ENCODE peak calls at places on chromosomes 4 and X, in four cellular contexts. F is LNCaP clone FGC, U is AG04449, V is brain microvascular endothelial cell. B is an unnamed sample.

GRCh38 chr4:146638801-146639351 is at the start of gene POU4F2:
- DNase-seq in F (no peak), U (no peak), V (no peak), B (peak)

GRCh38 chr4:183563874-183564273 is 59.0 kb downstream of the ING2 start:
- DNase-seq in F (no peak), U (no peak), V (no peak), B (peak)

GRCh38 chr4:151238477-151238876 is 38.5 kb upstream of the PRSS48 start:
- DNase-seq in F (no peak), U (no peak), V (no peak), B (peak)

GRCh38 chrX:1205681-1206611 is 6.5 kb downstream of the CRLF2 start:
- DNase-seq in F (peak), U (no peak), V (peak), B (peak)

GRCh38 chr4:1208266-1208961 is 36.0 kb upstream of the SPON2 start:
- DNase-seq in F (no peak), U (no peak), V (no peak), B (peak)

GRCh38 chrX:11504234-11504633 is 161.5 kb downstream of the ARHGAP6 start:
- DNase-seq in F (no peak), U (no peak), V (no peak), B (no peak)

GRCh38 chrX:45715787-45716186 is 515.1 kb upstream of the DIPK2B start:
- DNase-seq in F (no peak), U (no peak), V (peak), B (no peak)

GRCh38 chrX:28472926-28473325 is 114.3 kb upstream of the IL1RAPL1 start:
- DNase-seq in F (no peak), U (no peak), V (no peak), B (no peak)

GRCh38 chrX:106940068-106940467 is 19.9 kb downstream of the CLDN2 start:
- DNase-seq in F (no peak), U (no peak), V (no peak), B (no peak)

GRCh38 chr4:24243641-24244040 is 340.7 kb downstream of the DHX15 start:
- DNase-seq in F (no peak), U (no peak), V (no peak), B (no peak)

GRCh38 chr4:88457307-88458090 is 580 bp downstream of the HERC5 start:
- DNase-seq in F (no peak), U (no peak), V (no peak), B (peak)

GRCh38 chr4:15349426-15349825 is 78.4 kb upstream of the C1QTNF7 start:
- DNase-seq in F (no peak), U (no peak), V (no peak), B (no peak)

GRCh38 chrX:1222511-1223252 is 10.2 kb upstream of the CRLF2 start:
- DNase-seq in F (no peak), U (no peak), V (peak), B (no peak)

GRCh38 chr4:106222548-106222947 is 93.5 kb downstream of the TBCK start:
- DNase-seq in F (no peak), U (no peak), V (no peak), B (no peak)

GRCh38 chr4:152936446-152937279 is 540 bp downstream of the FHDC1 start:
- DNase-seq in F (no peak), U (no peak), V (no peak), B (peak)

GRCh38 chr4:4388418-4388817 is 1.5 kb downstream of the NSG1 start:
- DNase-seq in F (no peak), U (no peak), V (no peak), B (no peak)

GRCh38 chr4:52574036-52574435 is 85.1 kb downstream of the USP46 start:
- DNase-seq in F (no peak), U (no peak), V (no peak), B (no peak)

GRCh38 chrX:41127476-41128192 is 42.4 kb downstream of the USP9X start:
- DNase-seq in F (no peak), U (no peak), V (no peak), B (no peak)

GRCh38 chr4:26212528-26212927 is 108.3 kb upstream of the RBPJ start:
- DNase-seq in F (no peak), U (no peak), V (no peak), B (no peak)

GRCh38 chrX:21926527-21927278 is 13.8 kb upstream of the SMS start:
- DNase-seq in F (no peak), U (peak), V (peak), B (peak)

GRCh38 chrX:16646366-16647168 is 3.4 kb upstream of the S100G start:
- DNase-seq in F (no peak), U (no peak), V (no peak), B (no peak)

GRCh38 chr4:31995943-31996901 is 1276.1 kb downstream of the PCDH7 start:
- DNase-seq in F (no peak), U (no peak), V (no peak), B (no peak)

GRCh38 chr4:41362647-41363383 is 106.1 kb downstream of the UCHL1 start:
- DNase-seq in F (no peak), U (no peak), V (no peak), B (no peak)

GRCh38 chr4:26839016-26839415 is 21.6 kb upstream of the STIM2 start:
- DNase-seq in F (no peak), U (no peak), V (no peak), B (no peak)

GRCh38 chrX:17635231-17635630 is 102.1 kb upstream of the SCML1 start:
- DNase-seq in F (no peak), U (no peak), V (peak), B (peak)

GRCh38 chrX:47707031-47707780 is 48.2 kb upstream of the UXT start:
- DNase-seq in F (no peak), U (no peak), V (peak), B (peak)

GRCh38 chr4:146359771-146360170 is 145.4 kb downstream of the REELD1 start:
- DNase-seq in F (no peak), U (no peak), V (no peak), B (no peak)

GRCh38 chr4:38092701-38093100 is 132.5 kb downstream of the PTTG2 start:
- DNase-seq in F (no peak), U (no peak), V (peak), B (no peak)

GRCh38 chrX:109049416-109049815 is 313.1 kb upstream of the IRS4 start:
- DNase-seq in F (no peak), U (no peak), V (no peak), B (no peak)

GRCh38 chrX:9003041-9003440 is 30.9 kb downstream of the FAM9B start:
- DNase-seq in F (no peak), U (no peak), V (no peak), B (no peak)

GRCh38 chr4:85398276-85398675 is 76.7 kb upstream of the ARHGAP24 start:
- DNase-seq in F (no peak), U (no peak), V (peak), B (peak)

GRCh38 chr4:148717988-148718387 is 275.8 kb upstream of the NR3C2 start:
- DNase-seq in F (no peak), U (no peak), V (no peak), B (no peak)

GRCh38 chr4:55358668-55359067 is 12.6 kb downstream of the SRD5A3 start:
- DNase-seq in F (no peak), U (peak), V (peak), B (peak)

GRCh38 chr4:2071912-2072867 is 13.1 kb downstream of the NAT8L start:
- DNase-seq in F (no peak), U (no peak), V (no peak), B (no peak)

GRCh38 chr4:157792716-157793115 is 380.1 kb downstream of the GASK1B start:
- DNase-seq in F (no peak), U (no peak), V (peak), B (no peak)

GRCh38 chrX:136214551-136214950 is 36.6 kb downstream of the MAP7D3 start:
- DNase-seq in F (no peak), U (no peak), V (peak), B (peak)

GRCh38 chr4:104462647-104463046 is 32.0 kb downstream of the CXXC4 start:
- DNase-seq in F (no peak), U (no peak), V (no peak), B (no peak)

GRCh38 chr4:160110891-160111290 is 1008.0 kb downstream of the RAPGEF2 start:
- DNase-seq in F (no peak), U (no peak), V (no peak), B (peak)

DNA sequence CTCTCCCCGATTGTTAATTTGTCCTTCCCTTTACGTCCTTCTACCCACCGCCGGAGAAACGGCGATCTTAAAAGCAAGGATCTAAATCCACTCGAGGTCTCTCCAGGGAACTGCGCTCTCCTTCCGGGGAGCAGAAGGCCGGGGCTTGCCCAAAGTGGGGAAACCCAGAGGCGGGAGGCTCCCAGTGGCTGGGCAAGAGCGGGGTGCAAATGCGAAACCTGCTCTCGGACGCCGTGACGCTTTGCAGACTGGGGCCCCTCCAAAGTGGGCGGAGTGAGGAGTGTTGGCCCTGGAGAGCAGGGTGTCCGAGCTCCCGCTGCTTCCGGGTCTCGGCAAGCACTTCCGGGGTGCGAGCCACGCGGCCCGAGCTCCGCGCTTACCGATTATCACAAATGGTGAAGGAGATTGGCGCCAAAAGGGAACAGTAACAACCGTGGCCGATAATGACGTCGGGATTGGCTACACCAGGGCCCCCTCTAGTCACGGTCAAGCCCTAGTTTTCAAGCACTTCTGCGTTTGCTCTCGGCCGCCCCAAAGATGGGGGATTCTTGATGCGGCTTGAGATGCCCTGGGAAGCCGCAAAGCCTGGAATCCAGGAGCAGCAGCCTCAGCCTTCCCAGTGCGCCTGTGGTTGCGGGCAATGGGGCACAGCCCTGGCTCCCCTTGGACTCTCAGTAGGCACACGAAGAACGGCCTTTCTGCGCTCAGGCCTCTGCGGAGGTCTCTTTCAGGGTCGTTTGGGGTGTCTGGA is 29.0 kb downstream of the HAND2 start:
- DNase-seq in F (no peak), U (no peak), V (no peak), B (no peak)
- H3K4me3 ChIP-seq in F (no peak), U (no peak), V (peak), B (no peak)

DNA sequence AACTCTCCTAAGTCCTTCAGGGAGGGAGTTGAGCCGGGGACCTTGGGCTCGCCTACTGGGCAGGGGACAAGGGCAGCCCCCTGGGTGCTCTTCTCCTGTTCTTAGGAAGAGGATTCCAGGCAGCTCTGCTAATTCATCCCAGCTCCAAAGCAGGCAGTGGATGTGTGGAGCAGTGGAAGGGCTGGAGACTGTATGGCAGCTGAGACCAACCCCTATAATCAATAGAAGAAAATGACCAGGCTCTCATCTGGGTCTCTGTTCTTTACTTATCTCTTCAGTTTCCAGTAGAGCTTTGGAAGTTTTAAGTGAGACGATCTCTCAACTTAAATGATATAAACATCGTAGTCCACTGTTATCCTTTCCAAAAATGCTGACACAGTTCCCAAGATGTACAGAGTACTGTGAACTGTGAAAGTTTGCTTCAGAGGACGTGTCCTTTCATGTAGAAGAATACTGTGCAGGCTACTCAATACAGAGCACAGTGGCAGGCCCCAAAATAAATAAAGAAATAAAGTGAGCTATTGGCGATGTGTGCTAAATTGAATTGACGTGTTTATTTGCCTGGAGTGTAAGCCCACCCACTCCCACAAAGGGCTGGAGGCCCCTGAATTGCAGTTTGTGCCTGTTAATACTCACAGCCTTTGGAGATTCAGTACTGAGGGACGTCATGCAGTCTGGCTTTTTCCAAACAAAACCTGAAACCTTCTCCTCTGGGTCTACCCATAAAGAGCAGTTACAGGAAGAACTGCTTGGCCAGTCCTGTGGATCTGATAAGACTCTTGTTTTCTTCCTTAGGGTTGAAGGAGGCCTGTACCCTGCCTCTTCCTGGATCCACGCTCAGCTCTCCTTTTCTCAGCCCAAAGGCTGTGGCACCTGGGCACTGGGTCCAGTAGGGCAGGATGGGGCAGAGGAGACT is 66.2 kb downstream of the SOWAHB start:
- DNase-seq in F (no peak), U (no peak), V (no peak), B (no peak)
- TF ChIP-seq CTCF in F (no peak), U (no peak), V (no peak), B (no peak)

DNA sequence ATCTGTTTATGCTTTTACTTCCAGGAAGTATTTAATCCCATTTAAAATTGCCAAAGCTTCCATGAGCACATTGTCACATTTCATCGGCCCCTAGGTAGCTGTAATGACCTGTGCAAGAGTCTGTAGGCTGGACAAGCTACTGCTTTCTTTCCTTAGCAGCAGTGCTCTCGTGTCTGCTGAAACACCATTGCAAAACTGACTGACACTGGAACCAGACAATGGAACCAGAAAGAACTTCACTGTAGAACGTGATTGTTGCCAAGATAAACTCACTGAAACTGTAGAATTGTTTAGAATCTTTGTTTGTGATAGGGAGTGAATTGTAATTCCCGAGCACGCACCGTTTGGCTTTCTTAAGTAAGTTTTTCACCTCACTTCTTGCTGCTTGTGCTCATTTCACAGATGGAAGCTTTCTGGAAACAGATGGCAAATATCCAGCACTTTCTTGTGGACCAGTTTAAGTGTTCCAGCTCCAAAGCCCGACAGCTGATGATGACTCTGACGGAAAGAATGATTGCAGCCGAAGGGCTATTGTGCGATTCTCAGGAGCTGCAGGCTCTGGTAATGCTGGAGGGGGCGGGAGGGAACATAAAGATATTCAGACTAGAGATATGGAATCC is 36.9 kb downstream of the EVC start:
- DNase-seq in F (no peak), U (peak), V (peak), B (peak)
- H3K4me3 ChIP-seq in F (no peak), U (no peak), V (no peak), B (no peak)

DNA sequence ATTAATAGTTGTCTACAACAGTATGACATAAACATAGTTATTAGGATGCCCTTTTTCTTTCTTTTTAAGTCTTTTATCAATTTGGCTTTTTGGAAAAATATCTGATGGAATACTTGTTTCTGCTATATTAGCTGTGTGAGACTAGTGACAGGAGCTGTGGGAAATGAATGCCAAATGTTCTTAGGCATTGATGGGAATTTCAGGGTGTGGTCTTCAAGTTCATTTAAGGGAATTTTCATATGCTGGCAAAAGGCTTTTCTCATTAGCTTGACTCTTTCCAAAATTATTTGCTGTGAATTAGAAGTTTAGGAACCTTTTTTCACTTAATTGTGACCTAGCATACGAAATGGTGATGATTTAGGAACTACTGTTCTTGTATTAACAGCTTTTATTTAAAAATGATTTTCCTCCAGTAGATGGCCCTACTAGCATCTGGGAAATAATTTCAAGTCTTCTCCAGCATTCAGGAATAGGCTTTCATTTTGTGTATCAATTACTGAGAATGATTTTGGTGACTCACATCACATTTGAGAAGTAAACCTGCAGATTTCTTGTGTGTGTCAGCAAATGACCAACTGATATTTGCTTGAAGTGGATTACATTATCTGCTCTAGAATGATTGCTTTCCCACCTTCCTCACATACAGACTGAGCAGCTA is 70.9 kb downstream of the HTT start:
- DNase-seq in F (no peak), U (no peak), V (no peak), B (peak)
- TF ChIP-seq CTCF in F (peak), U (no peak), V (peak), B (no peak)

GRCh38 chr4:128358231-128358902 is 70.8 kb upstream of the PGRMC2 start:
- DNase-seq in F (no peak), U (peak), V (peak), B (peak)

GRCh38 chr4:128357286-128357685 is 69.7 kb upstream of the PGRMC2 start:
- DNase-seq in F (no peak), U (no peak), V (no peak), B (peak)

GRCh38 chr4:128353791-128354190 is 66.2 kb upstream of the PGRMC2 start:
- DNase-seq in F (no peak), U (no peak), V (no peak), B (no peak)

GRCh38 chr4:128354205-128354821 is 66.7 kb upstream of the PGRMC2 start:
- DNase-seq in F (no peak), U (peak), V (peak), B (peak)

DNA sequence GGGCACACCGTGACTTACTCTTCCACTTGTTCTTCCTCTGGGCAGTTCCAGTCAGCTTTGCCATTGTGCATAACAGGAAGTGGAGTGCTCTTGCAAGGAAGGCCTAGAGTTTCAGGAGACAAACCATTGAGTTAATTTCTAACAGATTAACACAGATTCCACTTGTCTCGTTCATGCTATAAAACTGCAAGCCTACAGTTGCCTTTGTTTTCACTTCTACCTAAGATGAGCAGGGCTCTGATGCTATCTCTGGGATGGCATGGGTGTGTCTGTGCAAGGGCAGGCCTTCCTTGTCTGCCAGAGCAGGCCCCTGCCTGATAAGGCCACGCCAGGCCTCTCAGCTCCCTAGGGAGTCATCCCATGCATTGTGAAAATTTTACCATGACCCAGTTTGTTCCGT is 67.7 kb upstream of the PGRMC2 start:
- DNase-seq in F (no peak), U (no peak), V (no peak), B (peak)
- H3K4me3 ChIP-seq in F (no peak), U (no peak), V (no peak), B (no peak)

GRCh38 chr4:185821029-185821419 is 9.0 kb upstream of the SORBS2 start:
- DNase-seq in F (no peak), U (no peak), V (no peak), B (no peak)

GRCh38 chr4:185822791-185823190 is 10.8 kb upstream of the SORBS2 start:
- DNase-seq in F (no peak), U (no peak), V (no peak), B (no peak)

GRCh38 chr4:185819144-185819543 is 7.2 kb upstream of the SORBS2 start:
- DNase-seq in F (no peak), U (no peak), V (no peak), B (no peak)

GRCh38 chr4:185817403-185817818 is 5.4 kb upstream of the SORBS2 start:
- DNase-seq in F (peak), U (no peak), V (no peak), B (no peak)

GRCh38 chr4:185820119-185821028 is 8.4 kb upstream of the SORBS2 start:
- DNase-seq in F (no peak), U (no peak), V (no peak), B (no peak)
- TF ChIP-seq CTCF in F (no peak), U (no peak), V (no peak), B (no peak)